ENCODE peak calls at places on chromosomes 4 and X, in nine cellular contexts. One of them, this sample, is unnamed.

GRCh38 chr4:25011135-25011866 is 19.4 kb downstream of the LGI2 start:
- DNase-seq in body of pancreas: peak; percentile 31
- DNase-seq in NCI-H2081: peak; percentile 88
- DNase-seq in iPS-NIHi11: no peak
- DNase-seq in DMS153: peak; percentile 61
- DNase-seq in activated CD4-positive, alpha-beta T cell treated with anti-CD3 and anti-CD28 coated beads, Interleukin-2, amount 50 U/mL, for 48 hours: no peak
- DNase-seq in anterior cingulate cortex: no peak
- DNase-seq in HCT116: no peak
- DNase-seq in HS-5: no peak
- DNase-seq in this sample: no peak

GRCh38 chr4:4625488-4625887 is 83.6 kb upstream of the STX18 start:
- DNase-seq in body of pancreas: no peak
- DNase-seq in NCI-H2081: no peak
- DNase-seq in iPS-NIHi11: no peak
- DNase-seq in DMS153: no peak
- DNase-seq in activated CD4-positive, alpha-beta T cell treated with anti-CD3 and anti-CD28 coated beads, Interleukin-2, amount 50 U/mL, for 48 hours: no peak
- DNase-seq in anterior cingulate cortex: no peak
- DNase-seq in HCT116: no peak
- DNase-seq in HS-5: no peak
- DNase-seq in this sample: no peak

GRCh38 chrX:124392794-124393193 is 46.4 kb downstream of the SH2D1A start:
- DNase-seq in body of pancreas: no peak
- DNase-seq in NCI-H2081: no peak
- DNase-seq in iPS-NIHi11: no peak
- DNase-seq in DMS153: no peak
- DNase-seq in activated CD4-positive, alpha-beta T cell treated with anti-CD3 and anti-CD28 coated beads, Interleukin-2, amount 50 U/mL, for 48 hours: no peak
- DNase-seq in anterior cingulate cortex: no peak
- DNase-seq in HCT116: no peak
- DNase-seq in HS-5: no peak
- DNase-seq in this sample: no peak

GRCh38 chr4:8915201-8916200 is 43.9 kb upstream of the HMX1 start:
- DNase-seq in body of pancreas: peak; percentile 1
- DNase-seq in NCI-H2081: no peak
- DNase-seq in iPS-NIHi11: peak; percentile 6
- DNase-seq in DMS153: no peak
- DNase-seq in activated CD4-positive, alpha-beta T cell treated with anti-CD3 and anti-CD28 coated beads, Interleukin-2, amount 50 U/mL, for 48 hours: no peak
- DNase-seq in anterior cingulate cortex: no peak
- DNase-seq in HCT116: no peak
- DNase-seq in HS-5: no peak
- DNase-seq in this sample: peak; percentile 33

GRCh38 chr4:149785686-149786431 is 29.8 kb downstream of the IQCM start:
- DNase-seq in body of pancreas: no peak
- DNase-seq in NCI-H2081: no peak
- DNase-seq in iPS-NIHi11: peak; percentile 23
- DNase-seq in DMS153: no peak
- DNase-seq in activated CD4-positive, alpha-beta T cell treated with anti-CD3 and anti-CD28 coated beads, Interleukin-2, amount 50 U/mL, for 48 hours: no peak
- DNase-seq in anterior cingulate cortex: no peak
- DNase-seq in HCT116: no peak
- DNase-seq in HS-5: no peak
- DNase-seq in this sample: no peak

GRCh38 chrX:112473654-112474053 is 206.1 kb downstream of the LHFPL1 start:
- DNase-seq in body of pancreas: no peak
- DNase-seq in NCI-H2081: no peak
- DNase-seq in iPS-NIHi11: no peak
- DNase-seq in DMS153: no peak
- DNase-seq in activated CD4-positive, alpha-beta T cell treated with anti-CD3 and anti-CD28 coated beads, Interleukin-2, amount 50 U/mL, for 48 hours: no peak
- DNase-seq in anterior cingulate cortex: no peak
- DNase-seq in HCT116: no peak
- DNase-seq in HS-5: no peak
- DNase-seq in this sample: no peak

GRCh38 chr4:6992728-6993655 is 50.2 kb upstream of the TADA2B start:
- DNase-seq in body of pancreas: peak; percentile 56
- DNase-seq in NCI-H2081: no peak
- DNase-seq in iPS-NIHi11: no peak
- DNase-seq in DMS153: no peak
- DNase-seq in activated CD4-positive, alpha-beta T cell treated with anti-CD3 and anti-CD28 coated beads, Interleukin-2, amount 50 U/mL, for 48 hours: no peak
- DNase-seq in anterior cingulate cortex: no peak
- DNase-seq in HCT116: no peak
- DNase-seq in HS-5: no peak
- DNase-seq in this sample: no peak

GRCh38 chr4:148053298-148054003 is 321.6 kb downstream of the ARHGAP10 start:
- DNase-seq in body of pancreas: no peak
- DNase-seq in NCI-H2081: no peak
- DNase-seq in iPS-NIHi11: no peak
- DNase-seq in DMS153: no peak
- DNase-seq in activated CD4-positive, alpha-beta T cell treated with anti-CD3 and anti-CD28 coated beads, Interleukin-2, amount 50 U/mL, for 48 hours: no peak
- DNase-seq in anterior cingulate cortex: no peak
- DNase-seq in HCT116: no peak
- DNase-seq in HS-5: no peak
- DNase-seq in this sample: no peak

GRCh38 chrX:44344194-44344593 is 722 bp upstream of the EFHC2 start:
- DNase-seq in body of pancreas: peak; percentile 13
- DNase-seq in NCI-H2081: no peak
- DNase-seq in iPS-NIHi11: no peak
- DNase-seq in DMS153: no peak
- DNase-seq in activated CD4-positive, alpha-beta T cell treated with anti-CD3 and anti-CD28 coated beads, Interleukin-2, amount 50 U/mL, for 48 hours: peak; percentile 56
- DNase-seq in anterior cingulate cortex: no peak
- DNase-seq in HCT116: no peak
- DNase-seq in HS-5: no peak
- DNase-seq in this sample: peak; percentile 39

GRCh38 chr4:90127223-90127705 is at the start of gene CCSER1:
- DNase-seq in body of pancreas: peak; percentile 84
- DNase-seq in NCI-H2081: peak; percentile 72
- DNase-seq in iPS-NIHi11: peak; percentile 53
- DNase-seq in DMS153: peak; percentile 74
- DNase-seq in activated CD4-positive, alpha-beta T cell treated with anti-CD3 and anti-CD28 coated beads, Interleukin-2, amount 50 U/mL, for 48 hours: peak; percentile 32
- DNase-seq in anterior cingulate cortex: peak; percentile 67
- DNase-seq in HCT116: peak; percentile 61
- DNase-seq in HS-5: no peak
- DNase-seq in this sample: peak; percentile 54

GRCh38 chr4:154490589-154491340 is 834 bp downstream of the DCHS2 start:
- DNase-seq in body of pancreas: no peak
- DNase-seq in NCI-H2081: no peak
- DNase-seq in iPS-NIHi11: no peak
- DNase-seq in DMS153: no peak
- DNase-seq in activated CD4-positive, alpha-beta T cell treated with anti-CD3 and anti-CD28 coated beads, Interleukin-2, amount 50 U/mL, for 48 hours: peak; percentile 21
- DNase-seq in anterior cingulate cortex: no peak
- DNase-seq in HCT116: no peak
- DNase-seq in HS-5: no peak
- DNase-seq in this sample: no peak

GRCh38 chr4:182881928-182882327 is 35.3 kb downstream of the DCTD start:
- DNase-seq in body of pancreas: peak; percentile 49
- DNase-seq in NCI-H2081: peak; percentile 56
- DNase-seq in iPS-NIHi11: no peak
- DNase-seq in DMS153: no peak
- DNase-seq in activated CD4-positive, alpha-beta T cell treated with anti-CD3 and anti-CD28 coated beads, Interleukin-2, amount 50 U/mL, for 48 hours: no peak
- DNase-seq in anterior cingulate cortex: no peak
- DNase-seq in HCT116: no peak
- DNase-seq in HS-5: no peak
- DNase-seq in this sample: peak; percentile 79

GRCh38 chrX:104250470-104250869 is 4.3 kb downstream of the ESX1 start:
- DNase-seq in body of pancreas: no peak
- DNase-seq in NCI-H2081: no peak
- DNase-seq in iPS-NIHi11: no peak
- DNase-seq in DMS153: no peak
- DNase-seq in activated CD4-positive, alpha-beta T cell treated with anti-CD3 and anti-CD28 coated beads, Interleukin-2, amount 50 U/mL, for 48 hours: no peak
- DNase-seq in anterior cingulate cortex: no peak
- DNase-seq in HCT116: no peak
- DNase-seq in HS-5: no peak
- DNase-seq in this sample: no peak

GRCh38 chrX:19798423-19798822 is 89.0 kb downstream of the SH3KBP1 start:
- DNase-seq in body of pancreas: no peak
- DNase-seq in NCI-H2081: no peak
- DNase-seq in iPS-NIHi11: no peak
- DNase-seq in DMS153: no peak
- DNase-seq in activated CD4-positive, alpha-beta T cell treated with anti-CD3 and anti-CD28 coated beads, Interleukin-2, amount 50 U/mL, for 48 hours: no peak
- DNase-seq in anterior cingulate cortex: no peak
- DNase-seq in HCT116: no peak
- DNase-seq in HS-5: no peak
- DNase-seq in this sample: no peak

GRCh38 chrX:31260351-31260750 is 188.5 kb upstream of the FTHL17 start:
- DNase-seq in body of pancreas: no peak
- DNase-seq in NCI-H2081: no peak
- DNase-seq in iPS-NIHi11: no peak
- DNase-seq in DMS153: no peak
- DNase-seq in activated CD4-positive, alpha-beta T cell treated with anti-CD3 and anti-CD28 coated beads, Interleukin-2, amount 50 U/mL, for 48 hours: no peak
- DNase-seq in anterior cingulate cortex: no peak
- DNase-seq in HCT116: no peak
- DNase-seq in HS-5: no peak
- DNase-seq in this sample: no peak

GRCh38 chr4:47873877-47874571 is 36.2 kb upstream of the CORIN start:
- DNase-seq in body of pancreas: no peak
- DNase-seq in NCI-H2081: no peak
- DNase-seq in iPS-NIHi11: no peak
- DNase-seq in DMS153: no peak
- DNase-seq in activated CD4-positive, alpha-beta T cell treated with anti-CD3 and anti-CD28 coated beads, Interleukin-2, amount 50 U/mL, for 48 hours: no peak
- DNase-seq in anterior cingulate cortex: no peak
- DNase-seq in HCT116: no peak
- DNase-seq in HS-5: no peak
- DNase-seq in this sample: no peak

GRCh38 chrX:8845060-8845459 is 43.9 kb upstream of the FAM9A start:
- DNase-seq in body of pancreas: peak; percentile 2
- DNase-seq in NCI-H2081: no peak
- DNase-seq in iPS-NIHi11: no peak
- DNase-seq in DMS153: no peak
- DNase-seq in activated CD4-positive, alpha-beta T cell treated with anti-CD3 and anti-CD28 coated beads, Interleukin-2, amount 50 U/mL, for 48 hours: no peak
- DNase-seq in anterior cingulate cortex: no peak
- DNase-seq in HCT116: no peak
- DNase-seq in HS-5: no peak
- DNase-seq in this sample: no peak

GRCh38 chrX:37658352-37659030 is 27.1 kb upstream of the XK start:
- DNase-seq in body of pancreas: no peak
- DNase-seq in NCI-H2081: no peak
- DNase-seq in iPS-NIHi11: no peak
- DNase-seq in DMS153: no peak
- DNase-seq in activated CD4-positive, alpha-beta T cell treated with anti-CD3 and anti-CD28 coated beads, Interleukin-2, amount 50 U/mL, for 48 hours: no peak
- DNase-seq in anterior cingulate cortex: no peak
- DNase-seq in HCT116: no peak
- DNase-seq in HS-5: no peak
- DNase-seq in this sample: no peak

GRCh38 chr4:61408163-61408562 is 208.0 kb downstream of the ADGRL3 start:
- DNase-seq in body of pancreas: no peak
- DNase-seq in NCI-H2081: no peak
- DNase-seq in iPS-NIHi11: no peak
- DNase-seq in DMS153: no peak
- DNase-seq in activated CD4-positive, alpha-beta T cell treated with anti-CD3 and anti-CD28 coated beads, Interleukin-2, amount 50 U/mL, for 48 hours: no peak
- DNase-seq in anterior cingulate cortex: no peak
- DNase-seq in HCT116: no peak
- DNase-seq in HS-5: no peak
- DNase-seq in this sample: no peak

GRCh38 chr4:7399433-7400234 is 35.1 kb downstream of the PSAPL1 start:
- DNase-seq in body of pancreas: no peak
- DNase-seq in NCI-H2081: no peak
- DNase-seq in iPS-NIHi11: no peak
- DNase-seq in DMS153: no peak
- DNase-seq in activated CD4-positive, alpha-beta T cell treated with anti-CD3 and anti-CD28 coated beads, Interleukin-2, amount 50 U/mL, for 48 hours: no peak
- DNase-seq in anterior cingulate cortex: no peak
- DNase-seq in HCT116: no peak
- DNase-seq in HS-5: no peak
- DNase-seq in this sample: peak; percentile 10

GRCh38 chr4:5553801-5554200 is 154.6 kb downstream of the EVC2 start:
- DNase-seq in body of pancreas: no peak
- DNase-seq in NCI-H2081: no peak
- DNase-seq in iPS-NIHi11: no peak
- DNase-seq in DMS153: no peak
- DNase-seq in activated CD4-positive, alpha-beta T cell treated with anti-CD3 and anti-CD28 coated beads, Interleukin-2, amount 50 U/mL, for 48 hours: no peak
- DNase-seq in anterior cingulate cortex: no peak
- DNase-seq in HCT116: no peak
- DNase-seq in HS-5: no peak
- DNase-seq in this sample: no peak

GRCh38 chr4:75643651-75644050 is 13.3 kb upstream of the CDKL2 start:
- DNase-seq in body of pancreas: no peak
- DNase-seq in NCI-H2081: no peak
- DNase-seq in iPS-NIHi11: no peak
- DNase-seq in DMS153: no peak
- DNase-seq in activated CD4-positive, alpha-beta T cell treated with anti-CD3 and anti-CD28 coated beads, Interleukin-2, amount 50 U/mL, for 48 hours: no peak
- DNase-seq in anterior cingulate cortex: no peak
- DNase-seq in HCT116: no peak
- DNase-seq in HS-5: no peak
- DNase-seq in this sample: no peak

GRCh38 chr4:102713096-102713495 is 47.7 kb downstream of the MANBA start:
- DNase-seq in body of pancreas: no peak
- DNase-seq in NCI-H2081: no peak
- DNase-seq in iPS-NIHi11: no peak
- DNase-seq in DMS153: no peak
- DNase-seq in activated CD4-positive, alpha-beta T cell treated with anti-CD3 and anti-CD28 coated beads, Interleukin-2, amount 50 U/mL, for 48 hours: no peak
- DNase-seq in anterior cingulate cortex: no peak
- DNase-seq in HCT116: no peak
- DNase-seq in HS-5: peak; percentile 18
- DNase-seq in this sample: no peak

GRCh38 chr4:1683903-1684755 is at the start of gene FAM53A:
- DNase-seq in body of pancreas: peak; percentile 94
- DNase-seq in NCI-H2081: peak; percentile 89
- DNase-seq in iPS-NIHi11: peak; percentile 99
- DNase-seq in DMS153: peak; percentile 41
- DNase-seq in activated CD4-positive, alpha-beta T cell treated with anti-CD3 and anti-CD28 coated beads, Interleukin-2, amount 50 U/mL, for 48 hours: peak; percentile 96
- DNase-seq in anterior cingulate cortex: peak; percentile 70
- DNase-seq in HCT116: peak; percentile 57
- DNase-seq in HS-5: no peak
- DNase-seq in this sample: peak; percentile 97

GRCh38 chrX:17496407-17496806 is 121.4 kb downstream of the NHS start:
- DNase-seq in body of pancreas: peak; percentile 34
- DNase-seq in NCI-H2081: no peak
- DNase-seq in iPS-NIHi11: no peak
- DNase-seq in DMS153: peak; percentile 39
- DNase-seq in activated CD4-positive, alpha-beta T cell treated with anti-CD3 and anti-CD28 coated beads, Interleukin-2, amount 50 U/mL, for 48 hours: no peak
- DNase-seq in anterior cingulate cortex: no peak
- DNase-seq in HCT116: no peak
- DNase-seq in HS-5: no peak
- DNase-seq in this sample: peak; percentile 45

GRCh38 chr4:3074846-3075651 is 568 bp downstream of the HTT start:
- DNase-seq in body of pancreas: peak; percentile 68
- DNase-seq in NCI-H2081: peak; percentile 46
- DNase-seq in iPS-NIHi11: peak; percentile 72
- DNase-seq in DMS153: no peak
- DNase-seq in activated CD4-positive, alpha-beta T cell treated with anti-CD3 and anti-CD28 coated beads, Interleukin-2, amount 50 U/mL, for 48 hours: peak; percentile 66
- DNase-seq in anterior cingulate cortex: no peak
- DNase-seq in HCT116: peak; percentile 27
- DNase-seq in HS-5: peak; percentile 24
- DNase-seq in this sample: peak; percentile 52

GRCh38 chrX:149004936-149005335 is 500.2 kb downstream of the IDS start:
- DNase-seq in body of pancreas: no peak
- DNase-seq in NCI-H2081: no peak
- DNase-seq in iPS-NIHi11: peak; percentile 3
- DNase-seq in DMS153: no peak
- DNase-seq in activated CD4-positive, alpha-beta T cell treated with anti-CD3 and anti-CD28 coated beads, Interleukin-2, amount 50 U/mL, for 48 hours: no peak
- DNase-seq in anterior cingulate cortex: no peak
- DNase-seq in HCT116: no peak
- DNase-seq in HS-5: no peak
- DNase-seq in this sample: no peak

GRCh38 chr4:166128452-166128851 is 255.4 kb downstream of the TLL1 start:
- DNase-seq in body of pancreas: no peak
- DNase-seq in NCI-H2081: no peak
- DNase-seq in iPS-NIHi11: peak; percentile 6
- DNase-seq in DMS153: no peak
- DNase-seq in activated CD4-positive, alpha-beta T cell treated with anti-CD3 and anti-CD28 coated beads, Interleukin-2, amount 50 U/mL, for 48 hours: no peak
- DNase-seq in anterior cingulate cortex: no peak
- DNase-seq in HCT116: no peak
- DNase-seq in HS-5: no peak
- DNase-seq in this sample: no peak

GRCh38 chrX:14673764-14674163 is 144.4 kb downstream of the GLRA2 start:
- DNase-seq in body of pancreas: peak; percentile 3
- DNase-seq in NCI-H2081: peak; percentile 51
- DNase-seq in iPS-NIHi11: peak; percentile 24
- DNase-seq in DMS153: peak; percentile 2
- DNase-seq in activated CD4-positive, alpha-beta T cell treated with anti-CD3 and anti-CD28 coated beads, Interleukin-2, amount 50 U/mL, for 48 hours: peak; percentile 8
- DNase-seq in anterior cingulate cortex: no peak
- DNase-seq in HCT116: peak; percentile 78
- DNase-seq in HS-5: peak; percentile 64
- DNase-seq in this sample: no peak

GRCh38 chr4:89368855-89369254 is 61.3 kb upstream of the GPRIN3 start:
- DNase-seq in body of pancreas: no peak
- DNase-seq in NCI-H2081: no peak
- DNase-seq in iPS-NIHi11: no peak
- DNase-seq in DMS153: no peak
- DNase-seq in activated CD4-positive, alpha-beta T cell treated with anti-CD3 and anti-CD28 coated beads, Interleukin-2, amount 50 U/mL, for 48 hours: no peak
- DNase-seq in anterior cingulate cortex: no peak
- DNase-seq in HCT116: no peak
- DNase-seq in HS-5: no peak
- DNase-seq in this sample: no peak

GRCh38 chr4:81337211-81337610 is 122.2 kb upstream of the PRKG2 start:
- DNase-seq in body of pancreas: no peak
- DNase-seq in NCI-H2081: no peak
- DNase-seq in iPS-NIHi11: no peak
- DNase-seq in DMS153: no peak
- DNase-seq in activated CD4-positive, alpha-beta T cell treated with anti-CD3 and anti-CD28 coated beads, Interleukin-2, amount 50 U/mL, for 48 hours: no peak
- DNase-seq in anterior cingulate cortex: no peak
- DNase-seq in HCT116: no peak
- DNase-seq in HS-5: no peak
- DNase-seq in this sample: no peak

This sample was measured in left lobe of liver.